ENCODE peak calls at places on chromosomes 6 and 20, in ten cellular contexts. C, J, A, I, X, E, F, G, D and L are unnamed samples.

GRCh38 chr6:164130151-164130550 is 715.6 kb downstream of the QKI start:
- DNase-seq in J (no peak), X (no peak), F (peak), I (peak), C (no peak), E (no peak), A (no peak), D (peak), G (no peak), L (no peak)

GRCh38 chr6:139014945-139015344 is 13.6 kb upstream of the ABRACL start:
- DNase-seq in G (no peak), I (peak), C (no peak), X (no peak), D (peak), A (no peak), F (no peak), E (no peak), J (no peak), L (no peak)

GRCh38 chr6:1766663-1767062 is 156.9 kb downstream of the FOXC1 start:
- DNase-seq in G (no peak), J (peak), C (no peak), I (no peak), F (no peak), X (peak), D (no peak), E (no peak), A (no peak), L (no peak)

GRCh38 chr6:12749531-12750379 is 33.2 kb downstream of the PHACTR1 start:
- DNase-seq in D (peak), X (peak), A (peak), E (no peak), I (no peak), C (no peak), G (no peak), J (no peak), F (no peak), L (peak)

GRCh38 chr20:58012731-58013510 is 215.5 kb downstream of the ANKRD60 start:
- DNase-seq in G (no peak), A (no peak), C (no peak), X (no peak), J (no peak), F (no peak), D (peak), I (no peak), E (no peak), L (no peak)

GRCh38 chr6:13355043-13355945 is 27.0 kb upstream of the TBC1D7 start:
- DNase-seq in A (no peak), D (no peak), E (peak), I (no peak), J (peak), X (peak), C (peak), F (no peak), G (peak), L (no peak)

GRCh38 chr6:150072201-150072600 is 3.3 kb upstream of the ULBP3 start:
- DNase-seq in I (peak), X (peak), C (peak), J (peak), G (no peak), A (no peak), F (no peak), E (peak), D (no peak), L (no peak)

GRCh38 chr6:379367-380181 is 12.0 kb upstream of the IRF4 start:
- DNase-seq in I (no peak), F (no peak), C (no peak), E (no peak), X (no peak), D (no peak), A (no peak), J (no peak), G (no peak), L (no peak)

GRCh38 chr6:105136433-105137350 is 43.1 kb downstream of the POPDC3 start:
- DNase-seq in G (no peak), I (peak), X (peak), D (peak), A (peak), F (peak), J (no peak), C (peak), E (peak), L (peak)

GRCh38 chr6:110322151-110323003 is 35.8 kb downstream of the METTL24 start:
- DNase-seq in E (no peak), C (no peak), J (no peak), X (no peak), I (no peak), D (no peak), F (no peak), G (no peak), A (no peak), L (no peak)

GRCh38 chr6:167858086-167858591 is 31.4 kb downstream of the AFDN start:
- DNase-seq in E (no peak), D (peak), C (no peak), J (no peak), X (peak), F (no peak), G (peak), A (no peak), I (no peak), L (no peak)

GRCh38 chr6:27791182-27791939 is 120.8 kb downstream of the OR2B2 start:
- DNase-seq in D (peak), G (peak), A (peak), F (peak), I (peak), E (peak), C (peak), X (peak), J (peak), L (peak)

GRCh38 chr20:63419299-63419698 is 53.2 kb downstream of the KCNQ2 start:
- DNase-seq in A (no peak), E (no peak), F (no peak), G (no peak), J (no peak), I (no peak), C (no peak), D (no peak), X (no peak), L (no peak)

GRCh38 chr20:62879275-62880146 is 17.9 kb upstream of the TCFL5 start:
- DNase-seq in X (no peak), J (no peak), G (no peak), C (no peak), D (no peak), A (no peak), F (no peak), E (no peak), I (no peak), L (no peak)

GRCh38 chr6:37530294-37530693 is 30.6 kb upstream of the CCDC167 start:
- DNase-seq in D (no peak), X (no peak), I (no peak), A (no peak), J (no peak), F (no peak), G (no peak), E (no peak), C (no peak), L (no peak)

GRCh38 chr20:63706852-63707557 is 771 bp downstream of the ARFRP1 start:
- DNase-seq in A (no peak), D (peak), I (peak), C (peak), G (no peak), X (peak), F (peak), E (peak), J (peak), L (no peak)

GRCh38 chr6:139028658-139029469 is at the start of gene ABRACL:
- DNase-seq in D (peak), C (peak), E (peak), G (no peak), J (peak), A (peak), X (peak), I (peak), F (peak), L (peak)

GRCh38 chr20:50478162-50479036 is 31.8 kb upstream of the PTPN1 start:
- DNase-seq in D (peak), A (peak), F (no peak), I (peak), C (peak), G (no peak), X (peak), J (peak), E (peak), L (peak)

GRCh38 chr20:46835418-46835817 is 59.2 kb upstream of the EYA2 start:
- DNase-seq in F (no peak), E (no peak), D (no peak), X (peak), I (no peak), A (no peak), J (no peak), C (no peak), G (no peak), L (no peak)

GRCh38 chr20:32427996-32428395 is 69.9 kb downstream of the ASXL1 start:
- DNase-seq in X (no peak), C (no peak), G (no peak), J (no peak), D (no peak), E (no peak), A (no peak), F (no peak), I (no peak), L (no peak)

GRCh38 chr6:32195902-32196681 is 3.6 kb upstream of the GPSM3 start:
- DNase-seq in X (peak), I (peak), J (peak), D (peak), G (peak), C (peak), A (peak), F (peak), E (peak), L (peak)

GRCh38 chr6:140572129-140572528 is 1197.7 kb upstream of the CITED2 start:
- DNase-seq in E (no peak), I (no peak), C (no peak), D (no peak), J (peak), G (peak), X (peak), A (no peak), F (no peak), L (no peak)

GRCh38 chr20:8903655-8904605 is 165.0 kb upstream of the PLCB4 start:
- DNase-seq in I (no peak), J (peak), E (no peak), X (no peak), G (no peak), F (no peak), D (no peak), C (no peak), A (no peak), L (no peak)

GRCh38 chr20:56580226-56580625 is 47.2 kb downstream of the FAM209B start:
- DNase-seq in J (no peak), G (no peak), X (no peak), D (no peak), I (no peak), C (no peak), F (no peak), E (no peak), A (no peak), L (no peak)

GRCh38 chr20:17882065-17882833 is 86.3 kb downstream of the SNX5 start:
- DNase-seq in D (no peak), F (peak), E (no peak), G (no peak), J (no peak), A (peak), I (no peak), X (peak), C (no peak), L (no peak)

GRCh38 chr6:158170656-158171081 is 2.5 kb downstream of the GTF2H5 start:
- DNase-seq in E (no peak), J (peak), G (peak), D (no peak), F (no peak), A (no peak), I (no peak), C (no peak), X (peak), L (no peak)

GRCh38 chr20:39036011-39036410 is 73.9 kb downstream of the DHX35 start:
- DNase-seq in C (no peak), A (no peak), E (no peak), F (no peak), J (no peak), G (no peak), D (no peak), X (no peak), I (no peak), L (no peak)

GRCh38 chr6:43477235-43478007 is at the start of gene TJAP1:
- DNase-seq in I (peak), X (peak), G (no peak), D (peak), A (peak), E (peak), F (peak), C (peak), J (peak), L (peak)

GRCh38 chr20:50344232-50345071 is 153.8 kb downstream of the CEBPB start:
- DNase-seq in G (no peak), C (peak), I (no peak), A (no peak), D (no peak), X (no peak), E (peak), F (no peak), J (no peak), L (no peak)

GRCh38 chr20:58818585-58819285 is 32.0 kb downstream of the GNAS-AS1 start:
- DNase-seq in G (peak), C (no peak), J (peak), D (no peak), F (no peak), A (no peak), E (no peak), X (peak), I (no peak), L (no peak)

GRCh38 chr20:57180954-57181353 is 85.5 kb downstream of the BMP7 start:
- DNase-seq in C (no peak), D (no peak), G (no peak), X (no peak), J (no peak), I (no peak), F (no peak), E (no peak), A (peak), L (no peak)